ENCODE peak calls at places on chromosomes 7 and 10, in eight cellular contexts. Y, Z, M, K, O, N, F and S are unnamed samples.

GRCh38 chr7:13793926-13794325 is 195.5 kb downstream of the ETV1 start:
- DNase-seq in Y (no peak), Z (no peak), M (no peak), K (no peak), O (no peak), N (no peak), F (no peak), S (no peak)

GRCh38 chr10:85641479-85641967 is 725.1 kb downstream of the GRID1 start:
- DNase-seq in Y (peak), Z (peak), M (no peak), K (no peak), O (no peak), N (no peak), F (peak), S (no peak)

GRCh38 chr7:23767514-23767913 is 57.5 kb downstream of the STK31 start:
- DNase-seq in Y (no peak), Z (no peak), M (no peak), K (no peak), O (no peak), N (no peak), F (no peak), S (no peak)

GRCh38 chr7:134778941-134779740 is at the start of gene CALD1:
- DNase-seq in Y (peak), Z (peak), M (peak), K (peak), O (peak), N (peak), F (peak), S (no peak)

GRCh38 chr10:59336632-59337031 is 25.7 kb downstream of the FAM13C start:
- DNase-seq in Y (no peak), Z (peak), M (no peak), K (no peak), O (no peak), N (no peak), F (peak), S (no peak)

GRCh38 chr10:11515596-11516418 is 95.6 kb downstream of the USP6NL start:
- DNase-seq in Y (peak), Z (peak), M (peak), K (no peak), O (peak), N (peak), F (peak), S (peak)

GRCh38 chr10:101708073-101708472 is 13.1 kb upstream of the FBXW4 start:
- DNase-seq in Y (no peak), Z (no peak), M (no peak), K (no peak), O (peak), N (peak), F (no peak), S (no peak)

GRCh38 chr7:33982425-33982786 is 77.1 kb downstream of the BMPER start:
- DNase-seq in Y (peak), Z (peak), M (no peak), K (no peak), O (no peak), N (peak), F (peak), S (no peak)

GRCh38 chr7:100680589-100681271 is 7.2 kb downstream of the GNB2 start:
- DNase-seq in Y (no peak), Z (no peak), M (peak), K (no peak), O (no peak), N (no peak), F (no peak), S (no peak)

GRCh38 chr10:98361131-98361633 is 53.8 kb downstream of the PYROXD2 start:
- DNase-seq in Y (peak), Z (peak), M (peak), K (no peak), O (no peak), N (peak), F (peak), S (no peak)